ENCODE peak calls at places on chromosomes 5 and 9, in seven cellular contexts. J, Q, M, F, U, Z and W are unnamed samples.

GRCh38 chr5:159560073-159560472 is 229.8 kb upstream of the IL12B start:
- DNase-seq in Z (no peak), J (no peak), M (no peak), F (no peak), U (no peak), Q (no peak), W (no peak)

GRCh38 chr9:31027678-31028077 is 1356.8 kb upstream of the ACO1 start:
- DNase-seq in F (no peak), Q (no peak), Z (no peak), J (no peak), U (no peak), M (no peak), W (no peak)

GRCh38 chr5:34914671-34915138 is 599 bp downstream of the RAD1 start:
- DNase-seq in Q (peak), M (peak), J (peak), U (no peak), Z (peak), F (peak), W (no peak)

GRCh38 chr9:69314547-69314946 is 10.5 kb upstream of the ENTREP1 start:
- DNase-seq in U (no peak), J (no peak), Z (no peak), F (no peak), Q (no peak), M (no peak), W (no peak)

GRCh38 chr9:88653926-88654325 is 118.9 kb downstream of the NXNL2 start:
- DNase-seq in U (no peak), J (no peak), M (no peak), F (peak), Z (no peak), Q (peak), W (no peak)

GRCh38 chr5:126912607-126913006 is 117.8 kb downstream of the MARCHF3 start:
- DNase-seq in U (no peak), Z (no peak), Q (peak), F (peak), M (no peak), J (no peak), W (no peak)

GRCh38 chr5:139636975-139637408 is 11.2 kb upstream of the CXXC5 start:
- DNase-seq in J (no peak), U (no peak), Q (peak), F (peak), Z (no peak), M (no peak), W (no peak)

GRCh38 chr5:78002690-78003089 is 226.6 kb upstream of the TBCA start:
- DNase-seq in F (no peak), M (no peak), U (no peak), Z (no peak), J (no peak), Q (no peak), W (no peak)

GRCh38 chr9:125763373-125763772 is 16.2 kb downstream of the PBX3 start:
- DNase-seq in M (no peak), U (peak), Z (peak), F (no peak), J (no peak), Q (peak), W (no peak)

GRCh38 chr9:1883004-1883403 is 132.1 kb upstream of the SMARCA2 start:
- DNase-seq in F (no peak), M (no peak), U (no peak), Z (no peak), J (no peak), Q (no peak), W (no peak)

GRCh38 chr9:133679466-133680051 is 43.4 kb downstream of the DBH start:
- DNase-seq in M (no peak), Q (no peak), F (no peak), Z (no peak), J (no peak), U (no peak), W (no peak)

GRCh38 chr9:123543492-123543891 is 187.5 kb downstream of the CRB2 start:
- DNase-seq in Z (no peak), F (no peak), U (no peak), M (no peak), Q (no peak), J (no peak), W (no peak)

GRCh38 chr9:114805670-114806551 is at the start of gene TNFSF15:
- DNase-seq in Z (peak), U (peak), J (peak), M (no peak), F (no peak), Q (peak), W (peak)

GRCh38 chr5:73272351-73272750 is 99.4 kb downstream of the TMEM174 start:
- DNase-seq in Z (no peak), M (no peak), F (peak), U (no peak), Q (no peak), J (no peak), W (no peak)

GRCh38 chr5:165457854-165458481 is 1952.5 kb downstream of the MAT2B start:
- DNase-seq in J (no peak), Q (peak), M (no peak), U (no peak), F (peak), Z (peak), W (peak)

GRCh38 chr5:132747693-132748440 is 641 bp downstream of the CCNI2 start:
- DNase-seq in J (peak), F (no peak), Q (no peak), M (peak), Z (peak), U (no peak), W (no peak)

GRCh38 chr9:96875460-96876142 is 21.3 kb upstream of the ZNF782 start:
- DNase-seq in Q (peak), M (peak), J (peak), Z (peak), U (peak), F (peak), W (peak)

GRCh38 chr5:141050622-141051525 is at the start of gene PCDHB1:
- DNase-seq in U (no peak), Z (peak), J (no peak), F (no peak), M (no peak), Q (no peak), W (no peak)

GRCh38 chr5:37478086-37478485 is 99.0 kb downstream of the WDR70 start:
- DNase-seq in Q (no peak), U (no peak), Z (no peak), M (no peak), J (no peak), F (no peak), W (no peak)

GRCh38 chr5:138844812-138845513 is 30.2 kb downstream of the LRRTM2 start:
- DNase-seq in J (no peak), U (no peak), M (no peak), Q (peak), F (peak), Z (no peak), W (no peak)

GRCh38 chr9:711761-712523 is 129.6 kb upstream of the DMRT1 start:
- DNase-seq in Z (no peak), J (no peak), M (no peak), Q (no peak), F (no peak), U (no peak), W (no peak)

GRCh38 chr9:712643-713042 is 128.9 kb upstream of the DMRT1 start:
- DNase-seq in Q (no peak), J (no peak), Z (no peak), U (no peak), F (no peak), M (no peak), W (no peak)

GRCh38 chr9:710951-711745 is 130.3 kb upstream of the DMRT1 start:
- DNase-seq in J (no peak), Z (no peak), M (no peak), U (no peak), F (no peak), Q (no peak), W (peak)

GRCh38 chr9:714675-715074 is 126.8 kb upstream of the DMRT1 start:
- DNase-seq in J (no peak), Z (no peak), U (no peak), Q (no peak), F (peak), M (no peak), W (no peak)

GRCh38 chr9:713046-713445 is 128.5 kb upstream of the DMRT1 start:
- DNase-seq in Q (no peak), M (no peak), Z (no peak), J (no peak), U (no peak), F (no peak), W (no peak)
- H3K4me3 ChIP-seq in Q (no peak), M (no peak), Z (no peak), J (no peak), U (no peak), F (no peak), W (no peak)

DNA sequence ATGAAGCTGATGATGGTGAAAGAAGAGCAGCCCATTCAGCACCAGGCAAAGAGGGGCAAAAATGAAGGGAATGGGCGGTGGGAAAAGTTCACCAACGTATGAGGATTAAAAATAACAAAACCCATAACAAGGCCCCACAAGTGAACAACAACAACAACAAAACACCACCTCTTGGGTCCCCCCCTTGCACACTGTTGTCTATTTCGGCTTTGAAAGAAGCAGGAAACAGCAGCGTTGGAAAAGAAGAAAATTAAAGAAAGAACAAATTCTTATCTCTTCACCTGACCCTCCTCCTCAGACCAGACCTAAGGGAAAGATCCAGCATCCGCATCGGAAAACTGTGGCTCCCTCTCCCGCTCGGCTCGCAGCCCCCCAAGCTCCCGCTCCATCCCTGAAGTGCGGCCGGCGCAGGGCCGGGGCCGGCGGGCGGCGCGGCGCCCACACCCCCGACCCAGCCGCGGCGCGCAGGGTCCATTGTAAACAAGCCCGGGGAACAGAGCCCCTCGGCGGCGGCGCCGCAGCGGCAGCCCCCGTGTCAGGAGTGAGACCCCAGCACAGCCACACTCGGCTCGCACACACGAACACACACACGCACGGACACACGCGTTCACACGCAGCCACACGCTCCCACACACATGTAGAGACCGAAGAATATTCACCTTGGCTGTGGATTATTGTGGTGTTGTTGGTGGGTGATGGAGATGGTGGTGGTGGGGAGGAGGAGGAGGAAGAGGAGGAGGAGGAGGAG is 539 bp downstream of the RFX3 start:
- DNase-seq in J (no peak), Z (peak), Q (no peak), F (peak), U (peak), M (peak), W (no peak)
- H3K4me3 ChIP-seq in J (peak), Z (peak), Q (peak), F (peak), U (peak), M (peak), W (peak)

GRCh38 chr5:135445306-135445940 is 1.7 kb downstream of the DCANP1 start:
- DNase-seq in U (no peak), Q (no peak), J (no peak), M (no peak), Z (no peak), F (no peak), W (no peak)

GRCh38 chr5:135446186-135446585 is 962 bp downstream of the DCANP1 start:
- DNase-seq in J (no peak), F (no peak), M (no peak), Z (no peak), Q (no peak), U (no peak), W (no peak)

GRCh38 chr5:135447298-135447929 is at the start of gene DCANP1:
- DNase-seq in U (no peak), F (no peak), Z (no peak), J (no peak), M (no peak), Q (no peak), W (no peak)

GRCh38 chr5:135448071-135448704 is 1.0 kb upstream of the DCANP1 start:
- DNase-seq in F (no peak), Q (no peak), U (no peak), Z (peak), M (no peak), J (no peak), W (no peak)

GRCh38 chr5:135446615-135447014 is 533 bp downstream of the DCANP1 start:
- DNase-seq in F (no peak), J (no peak), U (no peak), Z (no peak), M (no peak), Q (no peak), W (no peak)
- H3K4me3 ChIP-seq in F (no peak), J (no peak), U (no peak), Z (no peak), M (no peak), Q (no peak), W (no peak)

DNA sequence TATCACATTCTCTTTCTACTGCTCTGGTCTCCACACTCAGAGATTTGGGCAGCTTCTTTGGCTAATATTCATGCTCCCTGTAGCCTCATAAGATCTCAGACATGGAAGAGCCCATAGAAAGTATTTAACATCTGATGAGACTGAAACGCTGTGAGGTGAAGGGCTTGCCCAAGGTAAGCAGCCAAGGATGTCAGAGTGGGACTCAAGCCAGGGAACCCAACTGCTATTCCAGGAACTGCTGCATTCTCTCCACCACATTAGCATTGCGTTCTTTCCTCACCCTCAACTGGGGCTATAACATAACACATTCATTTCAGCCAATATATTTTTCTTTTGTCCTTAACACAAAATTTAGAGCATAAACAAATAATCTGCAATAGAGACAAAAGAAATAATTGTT is 3.8 kb downstream of the ADRB2 start:
- DNase-seq in F (no peak), U (no peak), M (no peak), J (no peak), Z (no peak), Q (no peak), W (no peak)
- H3K4me3 ChIP-seq in F (no peak), U (peak), M (no peak), J (peak), Z (no peak), Q (no peak), W (no peak)

GRCh38 chr5:175056831-175057230 is 332.4 kb downstream of the MSX2 start:
- DNase-seq in U (no peak), F (no peak), M (no peak), Z (no peak), Q (no peak), J (no peak), W (no peak)

GRCh38 chr5:175059687-175060194 is 335.4 kb downstream of the MSX2 start:
- DNase-seq in Q (peak), F (peak), Z (peak), J (no peak), M (no peak), U (no peak), W (peak)

GRCh38 chr5:175060264-175060663 is 335.9 kb downstream of the MSX2 start:
- DNase-seq in J (no peak), M (no peak), Q (no peak), U (no peak), F (no peak), Z (peak), W (no peak)
- H3K4me3 ChIP-seq in J (peak), M (no peak), Q (no peak), U (no peak), F (no peak), Z (peak), W (no peak)

DNA sequence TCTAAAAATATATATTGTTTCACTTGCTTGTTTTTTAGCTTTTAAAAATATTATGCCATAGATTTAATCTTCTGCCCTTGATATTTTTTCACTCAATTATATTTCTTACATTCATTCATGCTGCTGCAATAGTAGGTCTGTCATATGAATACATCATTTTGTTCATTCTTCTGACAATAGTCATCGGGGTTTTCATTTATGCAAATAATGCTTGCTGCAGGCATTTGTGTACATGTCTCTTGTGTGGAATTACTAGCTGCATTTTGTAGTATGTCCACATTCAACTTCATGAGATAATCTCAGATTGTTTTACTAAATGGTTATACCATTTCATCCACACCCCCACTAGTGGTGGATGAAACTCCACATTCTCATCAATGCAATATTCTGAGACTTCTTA is 5.3 kb upstream of the PLPP1 start:
- DNase-seq in Z (no peak), Q (peak), J (no peak), M (no peak), F (peak), U (no peak), W (no peak)
- H3K4me3 ChIP-seq in Z (no peak), Q (no peak), J (no peak), M (peak), F (no peak), U (no peak), W (no peak)

GRCh38 chr5:52846443-52846842 is 58.7 kb downstream of the ITGA1 start:
- DNase-seq in U (no peak), Z (no peak), F (peak), J (no peak), Q (peak), M (no peak), W (peak)

GRCh38 chr5:52841114-52841513 is 53.4 kb downstream of the ITGA1 start:
- DNase-seq in M (no peak), J (no peak), Q (no peak), Z (no peak), F (no peak), U (no peak), W (no peak)

GRCh38 chr5:52842111-52842510 is 54.4 kb downstream of the ITGA1 start:
- DNase-seq in Q (no peak), Z (no peak), J (no peak), M (no peak), U (no peak), F (peak), W (no peak)

GRCh38 chr5:52840286-52841050 is 52.8 kb downstream of the ITGA1 start:
- DNase-seq in J (no peak), Z (no peak), M (no peak), U (no peak), F (peak), Q (peak), W (peak)

DNA sequence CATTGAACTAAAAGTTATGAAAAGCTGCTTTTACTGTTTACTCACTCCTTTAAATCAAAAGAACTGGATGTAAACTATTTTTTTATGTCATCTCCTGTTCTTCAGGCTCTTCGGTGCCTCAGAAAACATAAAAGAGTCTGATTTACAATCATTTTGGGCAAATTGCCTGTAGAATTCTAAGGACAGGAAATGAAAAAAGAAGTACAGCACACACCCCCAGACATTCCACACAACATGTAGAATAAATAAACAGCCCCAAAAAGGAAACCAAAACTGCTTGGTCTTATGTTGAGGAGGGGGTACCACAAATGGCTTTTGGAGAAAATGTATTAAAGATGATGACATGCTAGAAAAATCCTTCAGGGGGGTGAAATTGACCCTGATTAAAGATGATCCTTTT is 57.2 kb downstream of the ITGA1 start:
- DNase-seq in Q (peak), Z (no peak), M (no peak), J (no peak), F (peak), U (no peak), W (peak)
- H3K4me3 ChIP-seq in Q (no peak), Z (no peak), M (no peak), J (no peak), F (peak), U (no peak), W (no peak)

GRCh38 chr5:74295141-74295540 is 345.4 kb downstream of the ENC1 start:
- DNase-seq in M (no peak), F (no peak), Z (no peak), Q (no peak), U (no peak), J (no peak), W (no peak)

GRCh38 chr5:74303575-74303974 is 337.0 kb downstream of the ENC1 start:
- DNase-seq in J (no peak), F (peak), Q (no peak), Z (no peak), M (no peak), U (no peak), W (no peak)

GRCh38 chr5:74300808-74301389 is 339.6 kb downstream of the ENC1 start:
- DNase-seq in J (no peak), M (no peak), U (no peak), Q (no peak), Z (no peak), F (no peak), W (no peak)

GRCh38 chr5:74296685-74297084 is 343.8 kb downstream of the ENC1 start:
- DNase-seq in Q (peak), Z (no peak), M (no peak), U (no peak), F (no peak), J (no peak), W (no peak)

GRCh38 chr5:74299833-74300232 is 340.7 kb downstream of the ENC1 start:
- DNase-seq in F (no peak), J (no peak), U (no peak), Z (no peak), M (no peak), Q (no peak), W (no peak)
- H3K4me3 ChIP-seq in F (no peak), J (no peak), U (no peak), Z (no peak), M (no peak), Q (no peak), W (no peak)